ENCODE peak calls at places on chromosomes 1 and 21, in seven cellular contexts. Q, U, C, X, R, D and H are unnamed samples. For H3K4me1, the result is how much of the 10 kb centered on the place peaks cover.

GRCh38 chr1:33397125-33397506 is 33.8 kb downstream of the PHC2 start:
- DNase-seq in Q (no peak), U (no peak), C (no peak), X (no peak), R (no peak), D (no peak), H (peak)

GRCh38 chr1:117188268-117189108 is 22.2 kb downstream of the VTCN1 start:
- DNase-seq in Q (no peak), U (peak), C (no peak), X (no peak), R (no peak), D (no peak), H (no peak)

GRCh38 chr1:27868556-27868931 is 3.8 kb upstream of the THEMIS2 start:
- DNase-seq in Q (no peak), U (no peak), C (no peak), X (no peak), R (no peak), D (no peak), H (no peak)

GRCh38 chr1:21216835-21217811 is 40.4 kb upstream of the EIF4G3 start:
- DNase-seq in Q (no peak), U (peak), C (peak), X (peak), R (peak), D (no peak), H (peak)

GRCh38 chr1:93255222-93256079 is 74.9 kb downstream of the CCDC18 start:
- DNase-seq in Q (no peak), U (peak), C (no peak), X (no peak), R (no peak), D (no peak), H (no peak)

GRCh38 chr1:84712288-84712874 is 22.1 kb upstream of the SSX2IP start:
- DNase-seq in Q (no peak), U (peak), C (peak), X (no peak), R (no peak), D (no peak), H (no peak)

GRCh38 chr1:64483711-64484454 is 14.0 kb downstream of the CACHD1 start:
- DNase-seq in Q (no peak), U (no peak), C (no peak), X (no peak), R (no peak), D (no peak), H (no peak)

GRCh38 chr1:167722152-167722869 is 529 bp downstream of the MPZL1 start:
- DNase-seq in Q (no peak), U (peak), C (peak), X (peak), R (peak), D (no peak), H (peak)

GRCh38 chr1:177328251-177328650 is 157.5 kb downstream of the BRINP2 start:
- DNase-seq in Q (no peak), U (no peak), C (no peak), X (no peak), R (no peak), D (no peak), H (no peak)

GRCh38 chr21:42107881-42108553 is 36.9 kb downstream of the UMODL1 start:
- DNase-seq in Q (no peak), U (peak), C (peak), X (peak), R (peak), D (no peak), H (peak)

GRCh38 chr21:42747267-42747701 is 93.9 kb downstream of the PDE9A start:
- DNase-seq in Q (no peak), U (no peak), C (no peak), X (no peak), R (no peak), D (no peak), H (no peak)

GRCh38 chr1:80657048-80657653 is 1143.6 kb upstream of the ADGRL2 start:
- DNase-seq in Q (no peak), U (no peak), C (no peak), X (no peak), R (no peak), D (no peak), H (no peak)

GRCh38 chr1:78884685-78885452 is 121.7 kb downstream of the ADGRL4 start:
- DNase-seq in Q (no peak), U (peak), C (peak), X (no peak), R (no peak), D (no peak), H (peak)

GRCh38 chr1:233613252-233614172 is at the start of gene KCNK1:
- DNase-seq in Q (no peak), U (peak), C (peak), X (peak), R (peak), D (no peak), H (peak)

GRCh38 chr21:46402421-46402820 is 56.3 kb upstream of the DIP2A start:
- DNase-seq in Q (no peak), U (no peak), C (no peak), X (no peak), R (no peak), D (no peak), H (no peak)

GRCh38 chr1:170547255-170547654 is 15.3 kb downstream of the GORAB start:
- DNase-seq in Q (no peak), U (no peak), C (no peak), X (no peak), R (no peak), D (no peak), H (no peak)

GRCh38 chr1:226041419-226041818 is 21.1 kb upstream of the H3-3A start:
- DNase-seq in Q (no peak), U (no peak), C (no peak), X (no peak), R (no peak), D (no peak), H (no peak)

GRCh38 chr1:116951175-116951935 is 41.6 kb downstream of the PTGFRN start:
- DNase-seq in Q (no peak), U (peak), C (peak), X (peak), R (peak), D (no peak), H (peak)

GRCh38 chr1:227886993-227887696 is 60.6 kb downstream of the WNT9A start:
- DNase-seq in Q (no peak), U (peak), C (peak), X (peak), R (peak), D (no peak), H (peak)

GRCh38 chr1:160168609-160169369 is 17.4 kb downstream of the ATP1A4 start:
- DNase-seq in Q (no peak), U (no peak), C (no peak), X (no peak), R (no peak), D (no peak), H (peak)

GRCh38 chr1:227895828-227896685 is 51.7 kb downstream of the WNT9A start:
- DNase-seq in Q (no peak), U (peak), C (no peak), X (peak), R (peak), D (no peak), H (peak)

GRCh38 chr1:230215049-230215448 is 148.0 kb downstream of the GALNT2 start:
- DNase-seq in Q (no peak), U (peak), C (peak), X (peak), R (peak), D (no peak), H (peak)

GRCh38 chr1:147077936-147078605 is 94.2 kb downstream of the PRKAB2 start:
- DNase-seq in Q (no peak), U (no peak), C (no peak), X (no peak), R (no peak), D (no peak), H (no peak)

GRCh38 chr1:78143152-78143551 is 97.4 kb downstream of the GIPC2 start:
- DNase-seq in Q (peak), U (no peak), C (no peak), X (no peak), R (no peak), D (no peak), H (no peak)

GRCh38 chr1:39866767-39867166 is 16.5 kb downstream of the TRIT1 start:
- DNase-seq in Q (no peak), U (peak), C (no peak), X (no peak), R (no peak), D (no peak), H (no peak)

GRCh38 chr21:35565204-35565611 is 495.1 kb downstream of the SETD4 start:
- DNase-seq in Q (no peak), U (peak), C (peak), X (peak), R (peak), D (no peak), H (no peak)

GRCh38 chr1:23854568-23854967 is 13.5 kb downstream of the FUCA1 start:
- DNase-seq in Q (no peak), U (no peak), C (peak), X (no peak), R (no peak), D (no peak), H (no peak)

GRCh38 chr1:195569934-195570333 is 1038.3 kb downstream of the KCNT2 start:
- DNase-seq in Q (no peak), U (peak), C (no peak), X (no peak), R (no peak), D (no peak), H (no peak)

GRCh38 chr1:152410028-152410427 is 4.0 kb downstream of the CRNN start:
- DNase-seq in Q (no peak), U (no peak), C (no peak), X (no peak), R (no peak), D (no peak), H (no peak)

GRCh38 chr1:152411846-152412245 is 2.2 kb downstream of the CRNN start:
- DNase-seq in Q (no peak), U (no peak), C (no peak), X (no peak), R (no peak), D (no peak), H (no peak)

GRCh38 chr1:152408664-152409063 is 5.4 kb downstream of the CRNN start:
- DNase-seq in Q (no peak), U (no peak), C (no peak), X (no peak), R (no peak), D (no peak), H (no peak)

GRCh38 chr1:152410599-152410998 is 3.5 kb downstream of the CRNN start:
- DNase-seq in Q (no peak), U (peak), C (no peak), X (peak), R (no peak), D (no peak), H (peak)

DNA sequence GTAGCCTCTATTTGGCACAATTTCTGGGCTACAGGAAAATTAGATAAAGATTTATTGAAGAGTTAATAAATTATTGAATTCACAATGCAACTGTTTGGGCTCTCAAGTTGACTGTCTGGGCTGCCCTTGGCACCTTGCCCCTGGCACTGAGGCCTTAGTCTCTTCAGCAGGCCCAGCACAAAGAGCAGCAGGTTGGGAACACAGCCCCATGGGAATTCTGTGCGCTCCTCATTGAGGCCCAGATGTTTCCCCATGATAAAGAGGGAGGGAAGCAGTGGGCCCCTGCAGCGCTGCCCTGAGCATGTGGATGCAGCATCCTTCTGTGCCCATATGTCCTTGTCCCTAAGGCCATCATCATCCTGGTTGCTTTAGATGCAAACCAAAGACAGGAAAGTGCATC is 2.9 kb downstream of the CRNN start:
- DNase-seq in Q (no peak), U (no peak), C (no peak), X (peak), R (no peak), D (no peak), H (peak)
- TF ChIP-seq POLR2A in Q (no peak), U (no peak), C (no peak), X (no peak), R (no peak), D (no peak), H (no peak)

GRCh38 chr1:18927082-18927653 is 24.8 kb upstream of the ALDH4A1 start:
- DNase-seq in Q (no peak), U (no peak), C (no peak), X (no peak), R (no peak), D (no peak), H (no peak)

GRCh38 chr1:18927654-18928272 is 25.4 kb upstream of the ALDH4A1 start:
- DNase-seq in Q (no peak), U (peak), C (peak), X (no peak), R (no peak), D (no peak), H (no peak)

GRCh38 chr1:18928406-18928805 is 26.1 kb upstream of the ALDH4A1 start:
- DNase-seq in Q (no peak), U (no peak), C (no peak), X (no peak), R (no peak), D (no peak), H (no peak)

GRCh38 chr1:18928985-18929384 is 26.6 kb upstream of the ALDH4A1 start:
- DNase-seq in Q (no peak), U (no peak), C (no peak), X (no peak), R (no peak), D (no peak), H (no peak)

DNA sequence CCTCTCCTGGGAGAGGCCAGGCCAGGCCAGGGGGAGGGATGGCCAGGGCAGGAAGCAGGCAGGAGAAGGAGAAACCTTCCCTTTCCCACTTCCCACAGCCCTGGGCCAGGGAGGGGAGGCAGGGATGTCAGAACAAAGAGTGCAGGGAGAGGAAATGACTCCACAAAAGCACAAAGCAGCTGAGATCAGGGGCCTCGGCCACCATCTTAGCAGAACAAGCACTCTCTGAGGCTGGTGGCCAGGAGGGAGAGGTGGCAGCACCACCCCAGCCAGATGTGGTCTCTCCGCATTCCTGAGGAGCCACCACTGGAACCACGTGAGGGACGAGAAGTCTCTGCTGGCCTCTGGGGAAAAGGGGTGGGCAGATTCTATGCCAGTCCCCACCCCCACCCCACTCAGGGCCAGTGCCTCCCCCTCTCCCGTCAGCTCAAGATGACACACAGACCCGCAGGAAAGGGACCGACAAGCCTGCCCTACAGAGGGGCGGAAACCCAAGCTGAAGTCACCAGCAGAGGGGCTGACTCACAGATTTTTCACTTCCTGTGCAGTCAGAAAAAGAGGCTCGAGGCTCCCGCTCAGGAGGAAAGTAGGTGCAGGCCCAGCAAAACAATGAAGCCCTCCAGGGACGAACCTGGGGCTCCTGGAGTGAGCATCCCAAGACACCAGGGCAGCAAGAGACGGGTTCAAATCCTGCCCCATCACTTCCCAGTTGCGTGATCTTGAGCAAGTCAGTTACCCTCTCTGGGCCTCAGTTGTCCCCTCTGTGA is 24.1 kb upstream of the ALDH4A1 start:
- DNase-seq in Q (peak), U (peak), C (peak), X (peak), R (peak), D (peak), H (no peak)
- H3K4me1 ChIP-seq in Q (half or more), U (half or more), C (half or more), X (half or more), R (under half), D (half or more), H (half or more)

GRCh38 chr1:24927473-24927872 is 2.6 kb downstream of the RUNX3 start:
- DNase-seq in Q (no peak), U (no peak), C (no peak), X (no peak), R (no peak), D (no peak), H (no peak)

GRCh38 chr1:24926596-24927249 is 3.4 kb downstream of the RUNX3 start:
- DNase-seq in Q (no peak), U (no peak), C (no peak), X (no peak), R (no peak), D (no peak), H (no peak)

GRCh38 chr1:24928631-24929090 is 1.4 kb downstream of the RUNX3 start:
- DNase-seq in Q (no peak), U (no peak), C (no peak), X (no peak), R (no peak), D (no peak), H (no peak)

GRCh38 chr1:24929091-24929875 is 793 bp downstream of the RUNX3 start:
- DNase-seq in Q (no peak), U (no peak), C (no peak), X (no peak), R (no peak), D (no peak), H (no peak)

GRCh38 chr1:24927886-24928630 is 2.0 kb downstream of the RUNX3 start:
- DNase-seq in Q (no peak), U (no peak), C (peak), X (no peak), R (no peak), D (no peak), H (no peak)
- H3K4me3 ChIP-seq in Q (peak), U (no peak), C (no peak), X (no peak), R (no peak), D (peak), H (no peak)

DNA sequence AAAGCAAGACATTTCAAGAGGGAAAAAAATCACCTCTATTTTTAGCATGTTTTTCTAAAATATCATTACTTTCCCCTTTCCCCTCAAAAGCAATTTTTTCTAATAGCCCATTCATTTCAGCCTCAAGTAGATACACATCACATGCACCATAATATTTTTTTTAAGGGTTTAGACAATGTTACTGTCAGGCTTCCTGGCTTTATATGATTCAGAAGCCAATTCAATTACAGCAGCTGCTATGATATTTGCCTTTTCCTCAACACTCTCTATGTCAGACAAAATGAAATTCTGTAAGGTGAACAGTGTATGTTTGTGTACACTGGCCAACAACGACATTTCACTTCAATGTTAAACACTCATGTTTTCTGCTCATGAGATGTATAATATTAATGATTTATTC is 46.5 kb downstream of the OMA1 start:
- DNase-seq in Q (no peak), U (no peak), C (peak), X (no peak), R (no peak), D (no peak), H (no peak)
- TF ChIP-seq POLR2A in Q (no peak), U (no peak), C (no peak), X (no peak), R (no peak), D (no peak), H (no peak)

GRCh38 chr1:114111731-114112661 is 41.7 kb downstream of the SYT6 start:
- DNase-seq in Q (no peak), U (no peak), C (no peak), X (no peak), R (no peak), D (no peak), H (no peak)
- H3K4me1 ChIP-seq in Q (under half), U (under half), C (under half), X (under half), R (under half), D (under half), H (under half)

DNA sequence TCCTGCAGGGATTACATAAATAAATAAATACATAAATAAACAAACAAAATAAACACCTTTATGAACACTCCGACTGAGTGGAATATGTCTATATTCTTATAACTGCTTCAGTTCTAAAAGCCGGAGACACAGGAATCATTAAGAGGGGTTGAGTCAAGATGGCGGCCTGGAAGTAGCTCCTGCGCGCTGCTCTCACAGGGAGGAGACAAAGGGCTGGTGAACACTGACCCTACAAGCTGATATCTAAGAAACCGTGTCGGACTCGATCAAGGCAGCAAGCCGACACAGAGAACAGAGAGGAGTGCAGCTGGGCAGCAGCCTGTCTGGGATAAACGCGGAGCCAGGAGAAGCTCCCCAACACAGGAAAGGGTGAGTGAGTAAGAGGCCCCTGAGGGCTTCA is 1098.6 kb upstream of the NCAM2 start:
- DNase-seq in Q (no peak), U (no peak), C (no peak), X (no peak), R (no peak), D (no peak), H (no peak)
- H3K4me3 ChIP-seq in Q (no peak), U (no peak), C (no peak), X (no peak), R (no peak), D (no peak), H (no peak)

GRCh38 chr1:10803971-10804820 is 7.8 kb upstream of the CASZ1 start:
- DNase-seq in Q (no peak), U (no peak), C (no peak), X (peak), R (no peak), D (no peak), H (no peak)
- TF ChIP-seq POLR2A in Q (no peak), U (no peak), C (no peak), X (no peak), R (no peak), D (no peak), H (no peak)